ENCODE peak calls at places on chromosome 6, in five cellular contexts. C is psoas muscle, S is tibial nerve, Q is ovary, Y is lung. Z is an unnamed sample.

GRCh38 chr6:85576479-85576878 is 17.2 kb downstream of the SNX14 start:
- DNase-seq in S (no peak), C (no peak), Y (no peak), Q (no peak), Z (no peak)

GRCh38 chr6:96844530-96844929 is 7.3 kb upstream of the GPR63 start:
- DNase-seq in C (no peak), Y (no peak), Q (no peak), S (no peak), Z (no peak)

GRCh38 chr6:31541059-31541657 is 645 bp downstream of the DDX39B start:
- DNase-seq in C (peak), Y (peak), S (peak), Q (peak), Z (peak)

GRCh38 chr6:151494235-151494950 is 576 bp downstream of the CCDC170 start:
- DNase-seq in S (peak), C (peak), Y (peak), Q (peak), Z (peak)

GRCh38 chr6:125558451-125558850 is 191.0 kb upstream of the HEY2 start:
- DNase-seq in S (no peak), Q (no peak), Y (no peak), C (no peak), Z (no peak)

GRCh38 chr6:85810558-85810957 is 167.9 kb upstream of the SYNCRIP start:
- DNase-seq in Y (no peak), Q (no peak), C (no peak), S (no peak), Z (no peak)

GRCh38 chr6:76774750-76775396 is 688.4 kb downstream of the HTR1B start:
- DNase-seq in Y (no peak), S (no peak), C (no peak), Q (peak), Z (no peak)

GRCh38 chr6:109793793-109794192 is 102.7 kb downstream of the FIG4 start:
- DNase-seq in Y (peak), Q (no peak), S (peak), C (no peak), Z (peak)

GRCh38 chr6:16711551-16712249 is 49.6 kb downstream of the ATXN1 start:
- DNase-seq in Q (no peak), C (no peak), S (no peak), Y (no peak), Z (no peak)

GRCh38 chr6:43625393-43625992 is 3.6 kb downstream of the GTPBP2 start:
- DNase-seq in S (no peak), C (peak), Q (peak), Y (no peak), Z (no peak)

GRCh38 chr6:35218021-35218420 is 4.3 kb downstream of the SCUBE3 start:
- DNase-seq in S (no peak), C (no peak), Q (no peak), Y (no peak), Z (no peak)

GRCh38 chr6:151617539-151617938 is 123.7 kb downstream of the CCDC170 start:
- DNase-seq in S (no peak), Y (no peak), Q (no peak), C (no peak), Z (no peak)

GRCh38 chr6:27297484-27297856 is 14.6 kb downstream of the POM121L2 start:
- DNase-seq in C (no peak), Q (no peak), Y (no peak), S (no peak), Z (no peak)
- TF ChIP-seq CTCF in C (no peak), Q (no peak), Y (no peak), S (no peak), Z (no peak)

DNA sequence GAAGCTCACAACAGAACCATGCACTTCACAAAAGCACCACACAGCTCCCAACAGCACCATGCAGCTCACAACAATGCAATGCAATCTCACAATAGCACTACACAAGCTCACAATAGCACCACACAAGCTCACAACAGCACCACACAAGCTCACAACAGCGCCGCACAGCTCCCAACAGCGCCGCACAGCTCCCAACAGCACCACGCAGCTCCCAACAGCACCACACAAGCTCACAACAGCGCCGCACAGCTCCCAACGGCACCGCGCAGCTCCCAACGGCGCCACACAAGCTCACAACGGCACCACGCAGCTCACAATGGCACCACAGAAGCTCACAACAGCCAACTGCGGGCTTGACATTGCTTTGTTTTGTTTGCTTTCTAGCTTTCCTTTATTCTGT is 198.1 kb downstream of the DLL1 start:
- DNase-seq in Q (no peak), C (no peak), S (no peak), Y (no peak), Z (no peak)
- H3K4me3 ChIP-seq in Q (no peak), C (no peak), S (no peak), Y (no peak), Z (no peak)

GRCh38 chr6:166707045-166707444 is 80.0 kb upstream of the RPS6KA2 start:
- DNase-seq in Q (no peak), S (no peak), Y (peak), C (peak), Z (peak)
- TF ChIP-seq CTCF in Q (no peak), S (no peak), Y (no peak), C (peak), Z (peak)

GRCh38 chr6:75437451-75438185 is 56.0 kb downstream of the FILIP1 start:
- DNase-seq in C (peak), Q (no peak), S (peak), Y (no peak), Z (peak)
- H3K4me3 ChIP-seq in C (no peak), Q (no peak), S (no peak), Y (no peak), Z (no peak)

DNA sequence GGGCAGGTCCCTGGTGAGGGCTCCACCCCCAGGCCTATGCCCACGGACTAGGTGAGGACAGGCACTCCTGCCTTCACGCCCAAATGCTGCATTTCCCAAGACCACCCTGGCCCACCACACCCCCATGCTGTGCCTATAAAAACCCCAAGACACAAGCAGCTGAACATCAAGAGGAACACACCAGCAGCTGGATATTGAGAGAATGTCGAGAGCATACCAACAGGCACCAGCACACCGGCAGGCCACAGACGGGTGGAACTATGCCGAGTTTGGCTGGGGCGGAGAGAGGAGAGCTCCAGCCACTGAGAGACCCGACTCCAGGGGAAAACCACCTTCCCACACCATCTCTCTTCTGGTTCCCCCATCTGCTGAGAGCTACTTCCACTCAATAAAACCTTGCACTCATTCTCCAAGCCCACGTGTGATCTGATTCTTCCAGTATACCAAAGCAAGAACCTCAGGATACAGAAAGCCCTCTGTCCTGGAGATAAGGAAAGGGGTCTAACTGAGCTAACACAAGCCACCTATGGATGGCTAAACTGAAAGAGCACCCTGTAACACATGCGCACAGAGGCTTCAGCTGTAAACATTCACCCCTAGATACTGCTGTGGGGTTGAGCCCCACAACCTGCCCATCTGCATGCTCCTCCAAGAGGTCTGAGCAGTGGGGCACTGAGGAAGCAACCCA is 316.2 kb downstream of the FOXC1 start:
- DNase-seq in Q (no peak), S (no peak), Y (no peak), C (no peak), Z (no peak)
- TF ChIP-seq CTCF in Q (no peak), S (no peak), Y (no peak), C (no peak), Z (no peak)

GRCh38 chr6:136711644-136712043 is 80.6 kb downstream of the MAP3K5 start:
- DNase-seq in Y (no peak), S (no peak), C (no peak), Q (no peak), Z (no peak)
- H3K4me3 ChIP-seq in Y (no peak), S (no peak), C (no peak), Q (no peak), Z (no peak)

GRCh38 chr6:121356575-121356974 is 22.3 kb upstream of the TBC1D32 start:
- DNase-seq in Q (no peak), S (no peak), Y (no peak), C (no peak), Z (no peak)
- TF ChIP-seq CTCF in Q (no peak), S (no peak), Y (no peak), C (no peak), Z (peak)

GRCh38 chr6:105900120-105900937 is 185.8 kb upstream of the PRDM1 start:
- DNase-seq in C (no peak), Q (no peak), Y (no peak), S (peak), Z (peak)

GRCh38 chr6:105898286-105898685 is 187.8 kb upstream of the PRDM1 start:
- DNase-seq in S (no peak), C (no peak), Y (no peak), Q (no peak), Z (peak)

GRCh38 chr6:105897131-105897530 is 189.0 kb upstream of the PRDM1 start:
- DNase-seq in Y (no peak), C (no peak), S (no peak), Q (no peak), Z (no peak)

GRCh38 chr6:105901583-105901982 is 184.6 kb upstream of the PRDM1 start:
- DNase-seq in C (no peak), Y (no peak), S (no peak), Q (no peak), Z (no peak)

GRCh38 chr6:105902401-105903031 is 183.6 kb upstream of the PRDM1 start:
- DNase-seq in Q (no peak), Y (no peak), S (no peak), C (no peak), Z (no peak)
- H3K4me3 ChIP-seq in Q (no peak), Y (no peak), S (no peak), C (no peak), Z (no peak)